ENCODE peak calls at places on chromosome 11, in five cellular contexts. T is left ventricle myocardium inferior, E is Panc1, H is lower lobe of right lung, W is cardiac muscle cell. Q is an unnamed sample. For H3K36me3, the result is how much of the 10 kb centered on the place peaks cover.

GRCh38 chr11:65558002-65558784 is at the start of gene LTBP3:
- DNase-seq in T (peak), E (no peak), H (peak), W (peak), Q (no peak)

GRCh38 chr11:10349281-10349665 is 44.4 kb downstream of the ADM start:
- DNase-seq in T (no peak), E (no peak), H (no peak), W (no peak), Q (no peak)

GRCh38 chr11:27468643-27469332 is 3.8 kb downstream of the LGR4 start:
- DNase-seq in T (no peak), E (no peak), H (no peak), W (no peak), Q (peak)

GRCh38 chr11:65355013-65355775 is 643 bp downstream of the TIGD3 start:
- DNase-seq in T (peak), E (no peak), H (peak), W (no peak), Q (no peak)

GRCh38 chr11:11567862-11568650 is 53.7 kb downstream of the GALNT18 start:
- DNase-seq in T (no peak), E (no peak), H (no peak), W (no peak), Q (no peak)

GRCh38 chr11:128929991-128930390 is 12.7 kb downstream of the TP53AIP1 start:
- DNase-seq in T (no peak), E (no peak), H (no peak), W (peak), Q (no peak)

GRCh38 chr11:8090756-8091155 is 9.7 kb downstream of the TUB start:
- DNase-seq in T (no peak), E (no peak), H (no peak), W (peak), Q (no peak)

GRCh38 chr11:6418199-6418957 is 516 bp downstream of the APBB1 start:
- DNase-seq in T (peak), E (no peak), H (no peak), W (no peak), Q (no peak)

GRCh38 chr11:128530119-128531091 is 57.0 kb downstream of the ETS1 start:
- DNase-seq in T (no peak), E (no peak), H (no peak), W (peak), Q (peak)

GRCh38 chr11:30210357-30210756 is 20.5 kb upstream of the FSHB start:
- DNase-seq in T (no peak), E (no peak), H (no peak), W (no peak), Q (no peak)

GRCh38 chr11:102810943-102811528 is 13.1 kb upstream of the MMP1 start:
- DNase-seq in T (no peak), E (no peak), H (no peak), W (peak), Q (no peak)

GRCh38 chr11:69411257-69411924 is 70.1 kb upstream of the LINC01488 start:
- DNase-seq in T (no peak), E (no peak), H (no peak), W (no peak), Q (no peak)

GRCh38 chr11:125807909-125808308 is 20.0 kb downstream of the PATE3 start:
- DNase-seq in T (no peak), E (no peak), H (no peak), W (peak), Q (no peak)

GRCh38 chr11:27076121-27076589 is 35.5 kb downstream of the BBOX1 start:
- DNase-seq in T (no peak), E (no peak), H (no peak), W (no peak), Q (no peak)

GRCh38 chr11:1890856-1891830 is 552 bp downstream of the PRR33 start:
- DNase-seq in T (no peak), E (no peak), H (no peak), W (no peak), Q (no peak)
- H3K4me3 ChIP-seq in T (no peak), E (no peak), H (no peak), W (no peak), Q (no peak)

DNA sequence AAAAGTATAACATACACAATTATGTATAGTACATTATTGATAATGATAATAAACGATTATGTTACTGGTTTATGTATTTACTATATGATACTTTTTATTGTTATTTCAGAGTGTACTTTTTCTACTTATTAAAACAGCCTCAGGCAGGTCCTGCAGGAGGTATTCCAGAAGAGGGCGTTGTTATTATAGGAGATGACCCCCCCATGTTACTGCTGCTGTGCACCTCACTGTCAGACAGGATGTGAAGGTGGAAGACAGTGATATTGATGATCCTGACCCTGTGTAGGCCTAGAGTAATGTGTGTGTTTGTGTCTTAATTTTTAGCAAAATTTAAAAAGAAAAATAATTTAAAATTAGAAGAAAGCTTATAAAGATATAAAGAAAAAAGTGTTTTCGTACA is 57.6 kb downstream of the REXO2 start:
- DNase-seq in T (no peak), E (no peak), H (no peak), W (no peak), Q (no peak)
- TF ChIP-seq CTCF in T (no peak), E (peak), H (no peak), W (no peak), Q (no peak)

DNA sequence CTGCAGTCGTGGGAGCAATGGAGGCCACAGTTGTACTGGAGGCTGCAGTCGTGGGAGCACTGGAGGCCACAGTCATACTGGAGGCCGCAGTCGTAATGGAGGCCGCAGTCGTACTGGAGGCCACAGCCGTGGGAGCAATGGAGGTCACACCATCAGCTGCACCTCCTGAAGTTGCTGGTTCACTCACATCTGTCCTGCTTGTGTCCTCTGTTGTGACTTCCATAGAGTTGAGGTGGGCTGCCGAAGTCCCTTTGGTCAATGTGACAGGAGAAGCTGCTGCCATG is 9.3 kb downstream of the C11orf24 start:
- DNase-seq in T (no peak), E (no peak), H (no peak), W (no peak), Q (no peak)
- H3K36me3 ChIP-seq in T (half or more), E (under half), H (half or more), W (under half), Q (under half)

GRCh38 chr11:15114501-15115475 is at the start of gene INSC:
- DNase-seq in T (peak), E (no peak), H (no peak), W (peak), Q (no peak)
- H3K4me3 ChIP-seq in T (peak), E (no peak), H (peak), W (peak), Q (peak)

GRCh38 chr11:120388261-120388660 is 52.0 kb downstream of the ARHGEF12 start:
- DNase-seq in T (no peak), E (no peak), H (no peak), W (no peak), Q (no peak)

GRCh38 chr11:120385690-120386089 is 49.5 kb downstream of the ARHGEF12 start:
- DNase-seq in T (no peak), E (no peak), H (no peak), W (no peak), Q (no peak)

GRCh38 chr11:120386318-120386717 is 50.1 kb downstream of the ARHGEF12 start:
- DNase-seq in T (no peak), E (no peak), H (no peak), W (no peak), Q (no peak)

GRCh38 chr11:120385110-120385509 is 48.9 kb downstream of the ARHGEF12 start:
- DNase-seq in T (no peak), E (no peak), H (no peak), W (peak), Q (no peak)

GRCh38 chr11:120386774-120387371 is 50.7 kb downstream of the ARHGEF12 start:
- DNase-seq in T (no peak), E (no peak), H (no peak), W (no peak), Q (no peak)
- TF ChIP-seq CTCF in T (no peak), E (no peak), H (no peak), W (no peak), Q (no peak)

DNA sequence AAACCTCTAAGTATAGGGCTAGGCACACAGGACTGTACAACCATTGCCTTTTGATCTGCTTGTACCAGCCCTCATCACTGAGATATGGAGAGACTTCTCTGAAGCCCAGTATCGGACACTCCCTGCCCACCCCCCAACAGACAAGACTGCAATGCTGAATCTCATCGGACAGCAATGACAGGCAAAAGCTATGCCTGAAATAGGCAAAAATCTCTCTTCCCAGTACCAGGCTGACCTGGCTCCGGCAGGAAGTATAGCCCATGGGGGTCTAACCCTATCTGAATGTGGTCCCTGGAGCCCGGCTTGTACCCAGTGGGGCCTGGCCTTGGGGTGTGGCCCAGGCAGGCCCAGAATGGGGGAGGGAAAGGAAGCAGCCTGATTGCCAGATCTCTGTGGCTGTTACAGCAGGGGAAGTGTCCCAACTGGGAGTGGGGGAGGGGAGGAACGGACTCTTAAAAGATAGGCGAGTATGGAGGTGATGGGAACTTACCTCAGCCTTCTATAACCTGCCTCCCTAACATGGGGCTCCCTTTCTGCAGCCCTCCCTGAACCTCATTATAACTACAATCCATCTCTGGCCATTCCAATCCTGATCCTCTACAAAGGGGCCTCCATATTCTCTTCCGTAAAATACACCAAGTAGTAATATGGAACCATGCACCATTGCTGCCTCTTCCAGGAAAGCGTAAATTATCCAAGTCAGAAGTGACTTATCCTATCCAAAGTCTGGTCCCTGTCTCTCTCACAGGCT is 6.2 kb downstream of the RHOG start:
- DNase-seq in T (peak), E (no peak), H (peak), W (peak), Q (no peak)
- H3K36me3 ChIP-seq in T (under half), E (under half), H (under half), W (under half), Q (under half)

GRCh38 chr11:86061483-86061882 is 7.4 kb downstream of the PICALM start:
- DNase-seq in T (no peak), E (no peak), H (no peak), W (no peak), Q (no peak)

GRCh38 chr11:86062719-86063118 is 6.2 kb downstream of the PICALM start:
- DNase-seq in T (no peak), E (no peak), H (no peak), W (no peak), Q (no peak)

GRCh38 chr11:86063536-86063935 is 5.3 kb downstream of the PICALM start:
- DNase-seq in T (no peak), E (no peak), H (no peak), W (no peak), Q (no peak)

GRCh38 chr11:86058360-86058759 is 10.5 kb downstream of the PICALM start:
- DNase-seq in T (no peak), E (no peak), H (no peak), W (no peak), Q (no peak)

DNA sequence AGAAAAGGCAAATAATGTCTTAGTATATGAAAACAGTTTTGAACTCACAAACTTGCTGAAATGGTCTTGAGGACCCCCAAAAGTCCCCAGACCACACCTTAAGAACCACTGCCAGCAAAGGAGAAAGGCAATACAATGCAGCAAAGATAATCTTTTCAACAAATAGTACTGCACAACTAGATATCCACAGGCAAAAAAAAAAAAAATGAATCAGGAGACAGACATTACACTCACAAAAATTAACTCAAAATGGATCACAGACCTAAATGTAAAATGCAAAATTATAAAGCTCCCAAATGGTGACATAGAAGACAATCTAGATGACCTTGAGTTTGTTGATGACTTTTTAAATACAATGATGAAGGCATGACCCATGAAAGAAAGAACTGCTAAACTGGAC is 8.3 kb downstream of the PICALM start:
- DNase-seq in T (no peak), E (no peak), H (no peak), W (no peak), Q (no peak)
- H3K4me3 ChIP-seq in T (no peak), E (no peak), H (no peak), W (no peak), Q (no peak)

GRCh38 chr11:73345481-73346147 is 30.6 kb upstream of the RELT start:
- DNase-seq in T (no peak), E (no peak), H (no peak), W (no peak), Q (no peak)

GRCh38 chr11:73349633-73350032 is 26.6 kb upstream of the RELT start:
- DNase-seq in T (no peak), E (no peak), H (no peak), W (no peak), Q (no peak)

GRCh38 chr11:73346186-73346935 is 29.8 kb upstream of the RELT start:
- DNase-seq in T (no peak), E (no peak), H (no peak), W (no peak), Q (no peak)

GRCh38 chr11:73348838-73349237 is 27.4 kb upstream of the RELT start:
- DNase-seq in T (no peak), E (no peak), H (no peak), W (no peak), Q (no peak)

DNA sequence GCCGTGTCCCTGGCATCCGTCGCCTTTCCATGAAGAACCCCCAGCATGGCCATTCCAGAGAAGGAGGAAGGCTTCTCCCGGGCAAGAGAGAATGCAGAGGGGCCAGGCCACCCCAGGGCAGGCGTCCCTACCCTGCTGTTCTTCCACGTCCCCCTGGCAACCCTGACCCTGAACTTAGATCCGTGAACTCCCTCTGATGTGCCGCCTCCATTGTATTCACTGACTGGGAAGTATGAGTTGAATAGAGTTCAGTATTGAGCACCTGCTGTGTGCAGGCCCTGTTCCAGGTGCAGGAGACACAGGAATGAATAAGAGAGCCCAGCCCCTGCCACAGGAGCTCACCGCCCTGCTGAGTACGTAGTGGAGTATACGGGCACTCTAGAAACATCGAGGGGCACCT is 29.1 kb upstream of the RELT start:
- DNase-seq in T (no peak), E (no peak), H (no peak), W (no peak), Q (no peak)
- TF ChIP-seq CTCF in T (no peak), E (no peak), H (no peak), W (no peak), Q (no peak)